ENCODE peak calls at places on chromosome 7, in four cellular contexts. S is cardiac fibroblast, D is A549, I is mucosa of descending colon. J is an unnamed sample.

GRCh38 chr7:99109108-99110051 is 34.5 kb downstream of the SMURF1 start:
- DNase-seq in D (no peak), I (no peak), S (peak), J (no peak)

GRCh38 chr7:100699018-100699417 is 5.0 kb upstream of the GIGYF1 start:
- DNase-seq in I (no peak), D (no peak), S (no peak), J (no peak)

GRCh38 chr7:13276977-13277376 is 589.5 kb downstream of the ARL4A start:
- DNase-seq in D (no peak), S (no peak), I (no peak), J (no peak)

GRCh38 chr7:6502886-6503285 is 48.4 kb downstream of the GRID2IP start:
- DNase-seq in S (no peak), D (no peak), I (peak), J (no peak)

GRCh38 chr7:44791278-44792219 is 4.9 kb upstream of the PPIA start:
- DNase-seq in D (no peak), S (peak), I (no peak), J (no peak)

GRCh38 chr7:46545790-46546189 is 624.7 kb upstream of the IGFBP3 start:
- DNase-seq in S (peak), I (no peak), D (no peak), J (no peak)

GRCh38 chr7:36827914-36828313 is 103.6 kb upstream of the AOAH start:
- DNase-seq in S (no peak), D (no peak), I (no peak), J (no peak)

GRCh38 chr7:150856303-150857275 is 4.3 kb downstream of the AOC1 start:
- DNase-seq in S (no peak), I (no peak), D (no peak), J (peak)

GRCh38 chr7:76303829-76304505 is 1.5 kb downstream of the HSPB1 start:
- DNase-seq in I (no peak), D (no peak), S (no peak), J (no peak)

GRCh38 chr7:149188213-149188612 is 7.1 kb upstream of the ZNF282 start:
- DNase-seq in D (no peak), S (no peak), I (no peak), J (no peak)

GRCh38 chr7:27678617-27679260 is 16.1 kb upstream of the HIBADH start:
- DNase-seq in D (no peak), I (no peak), S (no peak), J (no peak)

GRCh38 chr7:157951300-157952049 is 614.7 kb downstream of the DNAJB6 start:
- DNase-seq in S (no peak), I (no peak), D (no peak), J (no peak)

GRCh38 chr7:143407296-143408246 is 1.1 kb downstream of the EPHA1 start:
- DNase-seq in I (no peak), S (no peak), D (no peak), J (no peak)

GRCh38 chr7:47937065-47937687 is 11.1 kb downstream of the PKD1L1 start:
- DNase-seq in I (no peak), D (no peak), S (no peak), J (no peak)

GRCh38 chr7:132500727-132501410 is 75.4 kb downstream of the PLXNA4 start:
- DNase-seq in D (no peak), I (peak), S (peak), J (peak)

GRCh38 chr7:18154707-18155106 is 127.1 kb upstream of the PRPS1L1 start:
- DNase-seq in S (no peak), D (no peak), I (no peak), J (no peak)

GRCh38 chr7:148944935-148945934 is 61.1 kb upstream of the EZH2 start:
- DNase-seq in S (peak), D (no peak), I (no peak), J (no peak)

GRCh38 chr7:155824195-155824915 is 12.1 kb upstream of the SHH start:
- DNase-seq in S (peak), I (peak), D (no peak), J (peak)

GRCh38 chr7:36280840-36281812 is 108.5 kb upstream of the ANLN start:
- DNase-seq in S (peak), I (peak), D (peak), J (no peak)

GRCh38 chr7:140525741-140526140 is 46.4 kb upstream of the MKRN1 start:
- DNase-seq in I (peak), S (no peak), D (no peak), J (no peak)

GRCh38 chr7:19587291-19587690 is 121.5 kb downstream of the POLR1F start:
- DNase-seq in S (no peak), I (no peak), D (no peak), J (no peak)

GRCh38 chr7:88111136-88111748 is 108.6 kb downstream of the SRI start:
- DNase-seq in S (peak), I (no peak), D (peak), J (no peak)

GRCh38 chr7:123580406-123581161 is 21.0 kb upstream of the ASB15 start:
- DNase-seq in D (no peak), I (peak), S (peak), J (no peak)

GRCh38 chr7:132221356-132221755 is 354.9 kb downstream of the PLXNA4 start:
- DNase-seq in D (no peak), S (no peak), I (peak), J (no peak)

GRCh38 chr7:30920021-30920583 is 8.4 kb downstream of the AQP1 start:
- DNase-seq in S (peak), I (no peak), D (no peak), J (no peak)

GRCh38 chr7:20596653-20597052 is 18.8 kb upstream of the ABCB5 start:
- DNase-seq in I (no peak), S (peak), D (no peak), J (no peak)

GRCh38 chr7:42984137-42984536 is 52.0 kb downstream of the MRPL32 start:
- DNase-seq in I (no peak), S (no peak), D (no peak), J (no peak)

GRCh38 chr7:42980084-42980483 is 47.9 kb downstream of the MRPL32 start:
- DNase-seq in S (no peak), D (no peak), I (no peak), J (no peak)

GRCh38 chr7:42980514-42980913 is 48.3 kb downstream of the MRPL32 start:
- DNase-seq in S (no peak), I (no peak), D (no peak), J (no peak)

GRCh38 chr7:42981595-42981994 is 49.4 kb downstream of the MRPL32 start:
- DNase-seq in I (no peak), S (no peak), D (no peak), J (no peak)

GRCh38 chr7:42982604-42983115 is 50.5 kb downstream of the MRPL32 start:
- DNase-seq in I (no peak), D (no peak), S (no peak), J (no peak)
- TF ChIP-seq CTCF in I (no peak), D (no peak), S (no peak), J (no peak)

GRCh38 chr7:41217306-41217705 is 485.6 kb downstream of the INHBA start:
- DNase-seq in I (no peak), S (no peak), D (no peak), J (no peak)

GRCh38 chr7:41219276-41219675 is 483.6 kb downstream of the INHBA start:
- DNase-seq in D (no peak), S (peak), I (no peak), J (no peak)

GRCh38 chr7:41224063-41224763 is 478.7 kb downstream of the INHBA start:
- DNase-seq in D (no peak), S (peak), I (no peak), J (no peak)

GRCh38 chr7:41222704-41223103 is 480.2 kb downstream of the INHBA start:
- DNase-seq in I (no peak), S (peak), D (no peak), J (no peak)

DNA sequence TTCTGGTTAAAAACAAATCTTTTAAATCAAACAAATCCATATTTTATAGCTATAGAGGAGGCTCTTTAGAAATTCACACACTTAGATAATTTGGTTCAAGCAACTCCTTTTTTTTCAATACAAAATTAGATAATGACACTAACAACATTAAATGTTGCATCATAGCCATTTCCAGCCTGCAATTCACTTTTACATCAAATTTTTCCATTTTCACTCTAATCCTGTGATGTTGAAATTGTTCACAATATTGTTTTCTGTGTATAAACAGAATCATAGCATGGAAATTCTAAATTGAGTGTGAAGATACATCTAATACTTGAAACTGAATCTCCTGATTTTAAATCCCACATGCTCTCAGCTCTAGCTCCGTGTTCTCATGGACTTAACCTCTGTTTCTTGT is 482.6 kb downstream of the INHBA start:
- DNase-seq in D (no peak), I (no peak), S (no peak), J (no peak)
- TF ChIP-seq CTCF in D (no peak), I (no peak), S (no peak), J (no peak)

GRCh38 chr7:33336820-33337219 is 207.5 kb downstream of the BBS9 start:
- DNase-seq in D (no peak), I (no peak), S (no peak), J (no peak)

GRCh38 chr7:33339074-33339805 is 209.9 kb downstream of the BBS9 start:
- DNase-seq in I (no peak), D (no peak), S (no peak), J (no peak)

DNA sequence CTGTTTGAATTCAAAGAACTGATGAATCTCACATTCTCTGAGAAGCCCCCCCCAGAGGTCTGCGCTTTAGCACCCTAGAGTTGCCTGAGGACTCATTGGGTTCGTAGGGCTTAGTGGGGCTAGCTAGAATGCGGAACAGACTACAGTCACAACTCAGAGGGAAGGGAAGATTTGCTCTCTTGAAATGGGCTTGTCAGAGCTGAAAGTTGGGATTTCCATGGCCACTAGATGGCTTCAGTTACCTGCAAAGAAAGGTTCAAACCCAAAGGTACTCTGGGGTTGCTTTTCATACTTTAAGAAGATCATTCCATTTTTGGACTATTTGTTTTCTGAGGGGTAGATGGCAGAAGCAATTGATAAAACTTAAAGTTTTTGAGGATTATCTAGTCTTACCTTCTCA is 205.0 kb downstream of the BBS9 start:
- DNase-seq in I (peak), S (peak), D (no peak), J (no peak)
- TF ChIP-seq CTCF in I (no peak), S (peak), D (peak), J (no peak)

GRCh38 chr7:78605131-78605530 is 806.6 kb downstream of the PHTF2 start:
- DNase-seq in D (no peak), I (no peak), S (no peak), J (no peak)
- TF ChIP-seq CTCF in D (no peak), I (no peak), S (no peak), J (no peak)

GRCh38 chr7:32072397-32072796 is 2.2 kb upstream of the PDE1C start:
- DNase-seq in D (no peak), S (no peak), I (no peak), J (no peak)
- TF ChIP-seq CTCF in D (peak), S (peak), I (no peak), J (no peak)

DNA sequence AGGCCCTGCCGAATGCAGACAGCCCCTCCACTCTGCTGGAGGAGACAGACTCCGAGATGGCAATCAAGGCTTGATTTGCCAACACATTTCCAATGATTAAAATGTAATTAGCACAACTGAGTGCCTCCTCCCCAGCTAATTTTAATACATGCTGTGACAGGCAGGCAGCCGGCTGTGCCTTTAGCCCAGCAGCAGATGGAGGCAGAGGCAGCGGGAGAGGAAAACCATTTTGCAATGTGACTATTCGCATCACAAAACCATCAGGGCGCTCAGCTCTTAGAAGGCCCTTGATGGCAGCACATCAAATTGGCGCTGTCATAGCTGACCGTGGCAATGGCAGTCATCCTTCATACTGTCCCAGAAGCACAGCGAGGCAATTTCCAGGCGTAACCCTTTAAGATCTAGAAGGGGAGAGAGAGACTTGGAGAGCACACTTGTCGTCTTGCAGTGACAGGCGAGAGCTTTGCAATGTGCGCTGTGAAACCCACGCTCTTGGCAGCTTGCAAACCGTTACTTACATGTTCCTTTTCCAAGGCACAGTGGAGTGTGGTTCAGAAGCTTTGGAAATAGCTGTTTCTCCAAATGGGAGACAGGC is 714.8 kb upstream of the GALNT17 start:
- DNase-seq in I (no peak), D (no peak), S (no peak), J (no peak)
- TF ChIP-seq CTCF in I (no peak), D (no peak), S (no peak), J (no peak)

GRCh38 chr7:50121269-50121668 is 28.2 kb upstream of the ZPBP start:
- DNase-seq in I (no peak), S (no peak), D (no peak), J (no peak)
- TF ChIP-seq CTCF in I (no peak), S (no peak), D (no peak), J (no peak)

GRCh38 chr7:2374830-2375728 is 20.5 kb downstream of the EIF3B start:
- DNase-seq in S (no peak), D (no peak), I (no peak), J (no peak)
- TF ChIP-seq CTCF in S (no peak), D (no peak), I (no peak), J (no peak)

GRCh38 chr7:125681508-125681907 is 751.9 kb upstream of the POT1 start:
- DNase-seq in D (no peak), S (no peak), I (no peak), J (no peak)
- TF ChIP-seq CTCF in D (no peak), S (no peak), I (no peak), J (no peak)

GRCh38 chr7:72435366-72435765 is 23.2 kb upstream of the CALN1 start:
- DNase-seq in I (no peak), S (no peak), D (no peak), J (no peak)

GRCh38 chr7:72435913-72436480 is 23.9 kb upstream of the CALN1 start:
- DNase-seq in S (no peak), I (no peak), D (no peak), J (no peak)

GRCh38 chr7:72438491-72438890 is 26.4 kb upstream of the CALN1 start:
- DNase-seq in D (no peak), S (no peak), I (no peak), J (no peak)

GRCh38 chr7:72437610-72438009 is 25.5 kb upstream of the CALN1 start:
- DNase-seq in D (no peak), S (no peak), I (no peak), J (no peak)

DNA sequence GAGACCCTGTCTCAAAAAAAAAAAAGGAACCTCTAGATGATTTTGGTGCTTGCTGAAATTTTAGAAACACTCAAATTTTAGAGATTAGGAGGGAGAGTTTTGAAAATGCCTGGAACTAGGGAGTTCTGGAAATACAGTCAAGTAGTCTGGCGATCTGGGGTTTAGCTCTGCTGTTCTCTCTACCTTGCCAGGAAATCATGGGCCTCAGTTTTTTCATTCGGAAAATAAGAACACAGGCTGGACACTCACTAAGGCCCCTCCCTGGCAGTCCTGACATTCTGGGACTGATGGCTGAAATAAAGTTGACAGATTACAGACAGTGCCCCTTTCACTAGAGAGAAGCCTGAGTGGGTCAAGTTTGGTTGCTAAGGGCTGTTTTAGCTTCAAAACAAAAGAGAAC is 24.9 kb upstream of the CALN1 start:
- DNase-seq in D (no peak), S (no peak), I (no peak), J (no peak)
- TF ChIP-seq CTCF in D (no peak), S (no peak), I (no peak), J (no peak)